ENCODE peak calls at places on chromosomes 6 and 20, in nine cellular contexts. J, Q, C, K, V, W, P, O and A are unnamed samples.

GRCh38 chr6:143999406-143999805 is 8.7 kb downstream of the PLAGL1 start:
- DNase-seq in P (no peak), W (no peak), J (peak), O (peak), V (no peak), Q (no peak), C (no peak), K (peak), A (peak)

GRCh38 chr6:17015144-17015543 is 86.7 kb upstream of the STMND1 start:
- DNase-seq in Q (no peak), W (no peak), V (no peak), C (no peak), K (peak), P (no peak), J (no peak), O (peak), A (peak)

GRCh38 chr20:6708010-6708409 is 59.5 kb upstream of the BMP2 start:
- DNase-seq in C (no peak), O (peak), J (peak), Q (no peak), K (peak), P (no peak), V (peak), W (peak), A (peak)

GRCh38 chr6:106226676-106227075 is 98.9 kb downstream of the ATG5 start:
- DNase-seq in W (no peak), Q (no peak), V (no peak), K (no peak), O (no peak), P (no peak), C (no peak), J (no peak), A (no peak)

GRCh38 chr6:13428528-13429405 is 58.6 kb downstream of the GFOD1 start:
- DNase-seq in Q (no peak), V (no peak), C (peak), P (no peak), K (no peak), J (no peak), W (no peak), O (no peak), A (no peak)

GRCh38 chr6:43917878-43918382 is 147.9 kb downstream of the VEGFA start:
- DNase-seq in J (peak), Q (no peak), V (no peak), C (no peak), K (peak), W (no peak), P (no peak), O (peak), A (peak)

GRCh38 chr6:30074331-30075093 is 1.1 kb downstream of the RNF39 start:
- DNase-seq in P (no peak), V (no peak), J (peak), W (peak), O (no peak), K (no peak), Q (no peak), C (peak), A (no peak)

GRCh38 chr20:39974966-39975501 is 714.0 kb downstream of the MAFB start:
- DNase-seq in P (no peak), K (no peak), V (no peak), C (no peak), J (no peak), W (no peak), O (no peak), Q (no peak), A (no peak)

GRCh38 chr20:44979090-44979621 is 12.8 kb downstream of the STK4 start:
- DNase-seq in C (no peak), V (no peak), K (no peak), J (peak), W (no peak), Q (peak), P (peak), O (peak), A (peak)

GRCh38 chr6:8556370-8557018 is 121.1 kb upstream of the SLC35B3 start:
- DNase-seq in J (peak), O (peak), Q (no peak), V (no peak), P (no peak), W (no peak), C (no peak), K (peak), A (no peak)

GRCh38 chr20:2867081-2867860 is 6.0 kb upstream of the PTPRA start:
- DNase-seq in V (no peak), J (no peak), P (no peak), O (no peak), K (no peak), W (no peak), C (no peak), Q (no peak), A (no peak)

GRCh38 chr6:142112451-142113061 is 20.2 kb upstream of the GJE1 start:
- DNase-seq in C (no peak), K (peak), Q (peak), W (no peak), V (peak), O (peak), P (peak), J (peak), A (peak)

GRCh38 chr6:73706971-73707370 is 11.0 kb downstream of the CD109 start:
- DNase-seq in W (no peak), O (no peak), Q (no peak), K (no peak), J (no peak), V (no peak), P (no peak), C (no peak), A (no peak)

GRCh38 chr6:9933674-9934073 is 481.2 kb downstream of the TFAP2A start:
- DNase-seq in V (no peak), C (no peak), O (peak), J (peak), Q (no peak), K (no peak), W (no peak), P (no peak), A (no peak)

GRCh38 chr20:401682-402495 is 6.2 kb upstream of the RBCK1 start:
- DNase-seq in K (no peak), W (no peak), V (no peak), C (no peak), J (peak), O (peak), Q (no peak), P (no peak), A (peak)

GRCh38 chr20:17650301-17650761 is 31.7 kb downstream of the RRBP1 start:
- DNase-seq in Q (no peak), K (no peak), C (peak), W (peak), J (no peak), V (peak), P (no peak), O (no peak), A (no peak)

GRCh38 chr6:138159246-138159645 is 2.5 kb upstream of the ARFGEF3 start:
- DNase-seq in C (no peak), P (no peak), Q (no peak), V (no peak), J (no peak), O (no peak), K (no peak), W (no peak), A (no peak)

GRCh38 chr6:5626727-5627426 is 365.6 kb downstream of the FARS2 start:
- DNase-seq in V (no peak), J (no peak), C (no peak), K (no peak), Q (no peak), W (no peak), O (no peak), P (no peak), A (no peak)

GRCh38 chr6:138569970-138570715 is 70.8 kb upstream of the NHSL1 start:
- DNase-seq in C (no peak), Q (no peak), W (no peak), J (no peak), K (no peak), V (no peak), O (no peak), P (no peak), A (no peak)

GRCh38 chr6:13911337-13911736 is 13.4 kb upstream of the RNF182 start:
- DNase-seq in O (no peak), W (no peak), K (no peak), Q (no peak), C (no peak), V (no peak), J (no peak), P (no peak), A (no peak)

GRCh38 chr20:4546342-4546741 is 175.4 kb upstream of the PRND start:
- DNase-seq in W (no peak), Q (no peak), P (no peak), K (no peak), J (no peak), O (no peak), V (no peak), C (peak), A (no peak)

GRCh38 chr6:90274481-90275030 is 22.1 kb downstream of the BACH2 start:
- DNase-seq in W (peak), J (no peak), O (no peak), V (no peak), C (no peak), P (peak), Q (peak), K (no peak), A (no peak)

GRCh38 chr6:5384276-5384675 is 123.0 kb downstream of the FARS2 start:
- DNase-seq in J (no peak), Q (no peak), O (no peak), W (no peak), V (no peak), P (no peak), C (peak), K (no peak), A (no peak)